ENCODE peak calls at places on chromosome 5, in six cellular contexts. A, G, U, W, F and E are unnamed samples.

GRCh38 chr5:138568061-138568824 is 7.0 kb downstream of the HSPA9 start:
- DNase-seq in A (no peak), G (no peak), U (no peak), W (no peak), F (no peak), E (no peak)

GRCh38 chr5:43098064-43098463 is 22.6 kb upstream of the ZNF131 start:
- DNase-seq in A (no peak), G (no peak), U (no peak), W (no peak), F (no peak), E (no peak)

GRCh38 chr5:142281966-142282365 is 42.9 kb downstream of the SPRY4 start:
- DNase-seq in A (no peak), G (no peak), U (no peak), W (no peak), F (no peak), E (no peak)

GRCh38 chr5:39015743-39016586 is 58.2 kb downstream of the RICTOR start:
- DNase-seq in A (no peak), G (no peak), U (no peak), W (no peak), F (no peak), E (no peak)

GRCh38 chr5:143456952-143457547 is 53.6 kb upstream of the NR3C1 start:
- DNase-seq in A (no peak), G (no peak), U (no peak), W (no peak), F (no peak), E (no peak)

GRCh38 chr5:15383021-15383420 is 117.0 kb upstream of the FBXL7 start:
- DNase-seq in A (no peak), G (no peak), U (no peak), W (no peak), F (no peak), E (no peak)

GRCh38 chr5:63563008-63563917 is 399.0 kb downstream of the HTR1A start:
- DNase-seq in A (no peak), G (no peak), U (no peak), W (no peak), F (no peak), E (no peak)

GRCh38 chr5:143592648-143593047 is 189.2 kb upstream of the NR3C1 start:
- DNase-seq in A (no peak), G (no peak), U (peak; percentile 54), W (no peak), F (no peak), E (peak; percentile 19)

GRCh38 chr5:74130141-74130897 is 504.3 kb downstream of the ARHGEF28 start:
- DNase-seq in A (no peak), G (no peak), U (no peak), W (no peak), F (no peak), E (no peak)

GRCh38 chr5:4572297-4572696 is 567.8 kb upstream of the ADAMTS16 start:
- DNase-seq in A (no peak), G (no peak), U (no peak), W (no peak), F (no peak), E (no peak)

GRCh38 chr5:127838661-127839060 is 135.5 kb downstream of the CCDC192 start:
- DNase-seq in A (no peak), G (no peak), U (peak; percentile 49), W (peak; percentile 40), F (no peak), E (peak; percentile 3)

GRCh38 chr5:157457391-157457790 is 2.6 kb upstream of the NIPAL4 start:
- DNase-seq in A (no peak), G (no peak), U (no peak), W (no peak), F (no peak), E (no peak)

GRCh38 chr5:61256474-61256873 is 75.6 kb upstream of the ZSWIM6 start:
- DNase-seq in A (peak; percentile 51), G (no peak), U (peak; percentile 77), W (no peak), F (peak; percentile 15), E (peak; percentile 98)

GRCh38 chr5:113186061-113186460 is 209.5 kb downstream of the DCP2 start:
- DNase-seq in A (no peak), G (no peak), U (no peak), W (no peak), F (no peak), E (no peak)

GRCh38 chr5:169009171-169009570 is 291.8 kb downstream of the SLIT3 start:
- DNase-seq in A (no peak), G (no peak), U (no peak), W (no peak), F (no peak), E (no peak)

GRCh38 chr5:14937277-14937676 is 65.7 kb upstream of the ANKH start:
- DNase-seq in A (no peak), G (no peak), U (no peak), W (no peak), F (no peak), E (no peak)

GRCh38 chr5:177311361-177311722 is 356 bp downstream of the MXD3 start:
- DNase-seq in A (peak; percentile 74), G (no peak), U (no peak), W (no peak), F (no peak), E (no peak)

GRCh38 chr5:52024363-52024762 is 641.1 kb downstream of the ISL1 start:
- DNase-seq in A (no peak), G (no peak), U (peak; percentile 51), W (no peak), F (no peak), E (no peak)

GRCh38 chr5:3954189-3954588 is 358.6 kb downstream of the IRX1 start:
- DNase-seq in A (no peak), G (no peak), U (no peak), W (no peak), F (no peak), E (no peak)

GRCh38 chr5:177128551-177128976 is 5.0 kb upstream of the NSD1 start:
- DNase-seq in A (peak; percentile 22), G (no peak), U (no peak), W (no peak), F (no peak), E (no peak)

GRCh38 chr5:79845448-79846197 is 145.4 kb downstream of the MTX3 start:
- DNase-seq in A (no peak), G (no peak), U (no peak), W (no peak), F (no peak), E (peak; percentile 17)

GRCh38 chr5:179679014-179679674 is 1.7 kb downstream of the CBY3 start:
- DNase-seq in A (peak; percentile 89), G (peak; percentile 16), U (peak; percentile 94), W (peak; percentile 72), F (peak; percentile 58), E (peak; percentile 71)

GRCh38 chr5:112914584-112914983 is 7.4 kb downstream of the REEP5 start:
- DNase-seq in A (no peak), G (no peak), U (no peak), W (no peak), F (no peak), E (no peak)

GRCh38 chr5:11306365-11306764 is 545.3 kb upstream of the DAP start:
- DNase-seq in A (no peak), G (no peak), U (no peak), W (no peak), F (no peak), E (no peak)
- H3K27ac ChIP-seq in A (no peak overlapping the region), G (no peak overlapping the region), U (no peak overlapping the region), W (no peak overlapping the region), F (no peak overlapping the region), E (no peak overlapping the region)

GRCh38 chr5:6510973-6511372 is 62.3 kb downstream of the UBE2QL1 start:
- DNase-seq in A (no peak), G (no peak), U (no peak), W (no peak), F (no peak), E (no peak)
- TF ChIP-seq CTCF in A (no peak), G (no peak), U (no peak), W (no peak), F (no peak), E (no peak)

GRCh38 chr5:173830421-173830820 is 57.7 kb upstream of the CPEB4 start:
- DNase-seq in A (no peak), G (no peak), U (no peak), W (no peak), F (no peak), E (no peak)

GRCh38 chr5:173829826-173830225 is 58.3 kb upstream of the CPEB4 start:
- DNase-seq in A (no peak), G (no peak), U (no peak), W (no peak), F (peak; percentile 33), E (no peak)

GRCh38 chr5:173826921-173827350 is 61.2 kb upstream of the CPEB4 start:
- DNase-seq in A (no peak), G (no peak), U (no peak), W (no peak), F (no peak), E (no peak)

GRCh38 chr5:173831196-173831914 is 56.8 kb upstream of the CPEB4 start:
- DNase-seq in A (no peak), G (no peak), U (no peak), W (peak; percentile 43), F (no peak), E (no peak)

DNA sequence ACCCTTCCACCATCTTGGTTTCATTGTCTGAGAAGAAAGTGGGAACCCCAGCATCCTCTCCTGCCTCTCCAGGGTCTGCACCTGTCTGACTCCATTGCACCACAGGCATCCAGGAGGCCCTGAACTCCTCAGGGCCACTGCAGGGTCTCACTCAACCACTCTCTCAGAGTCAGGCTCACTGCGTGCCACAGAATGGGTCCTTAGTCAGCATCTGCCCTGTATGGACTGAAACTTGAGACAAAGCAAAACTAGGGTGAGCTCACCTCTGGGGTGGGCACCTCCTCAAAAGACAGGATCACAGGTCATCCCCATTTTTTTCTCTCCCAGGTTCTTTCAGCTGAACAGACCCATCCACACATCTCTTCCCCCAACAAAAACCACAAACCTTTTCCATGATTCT is 59.2 kb upstream of the CPEB4 start:
- DNase-seq in A (no peak), G (no peak), U (no peak), W (no peak), F (no peak), E (no peak)
- H3K4me1 ChIP-seq in A (peaks cover 6% of the 10 kb centered on the region), G (peaks cover 21% of the 10 kb centered on the region), U (peaks cover 16% of the 10 kb centered on the region), W (peaks cover 27% of the 10 kb centered on the region), F (peaks cover 7% of the 10 kb centered on the region), E (peaks cover 42% of the 10 kb centered on the region)

DNA sequence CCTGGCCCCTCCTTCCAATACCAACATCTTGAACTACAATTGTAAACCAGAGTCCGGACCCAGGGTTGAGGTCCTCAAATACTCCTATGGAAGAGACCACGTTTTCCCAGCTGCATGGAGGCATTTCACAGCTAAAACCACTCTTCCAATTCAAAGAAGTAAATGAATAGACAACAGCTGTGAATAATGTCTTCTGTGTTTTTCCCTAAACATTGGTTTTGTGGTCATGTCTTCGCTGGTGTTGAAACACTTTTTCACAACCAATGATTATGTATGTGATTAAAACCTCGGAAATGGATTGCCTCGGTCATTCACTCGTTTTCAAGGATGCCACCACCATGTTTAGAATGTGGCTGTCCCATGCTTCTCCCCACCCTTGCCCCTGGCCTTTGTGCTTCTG is 9.4 kb upstream of the TENT4A start:
- DNase-seq in A (no peak), G (no peak), U (no peak), W (no peak), F (no peak), E (no peak)
- H3K27ac ChIP-seq in A (peak overlapping the region; percentile 53), G (peak overlapping the region; percentile 40), U (no peak overlapping the region), W (no peak overlapping the region), F (peak overlapping the region; percentile 75), E (peak overlapping the region; percentile 57)

DNA sequence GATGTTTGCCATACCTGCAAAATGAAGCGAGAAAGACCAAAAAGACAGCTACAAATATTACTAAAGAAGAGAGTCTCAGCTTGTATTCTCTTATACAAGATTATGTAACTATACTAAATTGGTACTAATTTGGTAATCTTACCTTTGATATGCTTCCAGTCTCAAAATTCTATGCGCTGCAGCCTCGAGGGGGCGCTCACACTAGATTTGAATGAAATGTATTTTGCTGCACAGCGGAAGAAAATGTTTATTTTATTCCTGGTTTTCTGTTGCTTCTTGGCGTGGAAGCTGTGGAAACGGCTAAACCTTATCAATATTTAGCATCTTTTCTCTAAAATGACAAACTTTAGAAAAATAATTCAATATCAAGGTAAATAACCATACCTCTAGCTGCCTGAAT is 267.0 kb upstream of the NUDT12 start:
- DNase-seq in A (no peak), G (no peak), U (no peak), W (peak; percentile 38), F (no peak), E (no peak)
- TF ChIP-seq CTCF in A (no peak), G (no peak), U (no peak), W (peak; percentile 81), F (no peak), E (no peak)